ENCODE peak calls at places on chromosome 16, in four cellular contexts. One of them, this sample, is unnamed.

GRCh38 chr16:86956437-86956836 is 360.8 kb downstream of the C16orf95 start:
- DNase-seq in AG04450: no peak
- DNase-seq in anterior cingulate cortex: no peak
- DNase-seq in HFFc6: no peak
- DNase-seq in this sample: no peak

GRCh38 chr16:49698416-49698815 is 157.5 kb downstream of the ZNF423 start:
- DNase-seq in HFFc6: no peak
- DNase-seq in AG04450: no peak
- DNase-seq in anterior cingulate cortex: no peak
- DNase-seq in this sample: no peak

GRCh38 chr16:19167710-19168172 is 299 bp upstream of the SYT17 start:
- DNase-seq in AG04450: no peak
- DNase-seq in HFFc6: peak
- DNase-seq in anterior cingulate cortex: peak
- DNase-seq in this sample: no peak

GRCh38 chr16:2145843-2146242 is 2.6 kb upstream of the RAB26 start:
- DNase-seq in HFFc6: no peak
- DNase-seq in anterior cingulate cortex: no peak
- DNase-seq in AG04450: no peak
- DNase-seq in this sample: no peak

GRCh38 chr16:62406387-62406786 is 370.1 kb upstream of the CDH8 start:
- DNase-seq in AG04450: no peak
- DNase-seq in HFFc6: no peak
- DNase-seq in anterior cingulate cortex: no peak
- DNase-seq in this sample: no peak

GRCh38 chr16:85484337-85485295 is 128.5 kb upstream of the GSE1 start:
- DNase-seq in AG04450: no peak
- DNase-seq in anterior cingulate cortex: no peak
- DNase-seq in HFFc6: no peak
- DNase-seq in this sample: no peak

GRCh38 chr16:73268311-73268997 is 220.5 kb upstream of the ZFHX3 start:
- DNase-seq in HFFc6: no peak
- DNase-seq in AG04450: no peak
- DNase-seq in anterior cingulate cortex: no peak
- DNase-seq in this sample: no peak

GRCh38 chr16:17302213-17302612 is 168.5 kb downstream of the XYLT1 start:
- DNase-seq in anterior cingulate cortex: no peak
- DNase-seq in AG04450: no peak
- DNase-seq in HFFc6: no peak
- DNase-seq in this sample: no peak

GRCh38 chr16:31134091-31134571 is 1.4 kb downstream of the PRSS8 start:
- DNase-seq in HFFc6: no peak
- DNase-seq in AG04450: no peak
- DNase-seq in anterior cingulate cortex: no peak
- DNase-seq in this sample: no peak

GRCh38 chr16:73572135-73572534 is 524.2 kb upstream of the ZFHX3 start:
- DNase-seq in HFFc6: no peak
- DNase-seq in anterior cingulate cortex: no peak
- DNase-seq in AG04450: no peak
- DNase-seq in this sample: peak

GRCh38 chr16:14337303-14338191 is 266.4 kb downstream of the MRTFB start:
- DNase-seq in AG04450: no peak
- DNase-seq in anterior cingulate cortex: no peak
- DNase-seq in HFFc6: no peak
- DNase-seq in this sample: no peak

GRCh38 chr16:73254983-73255382 is 207.1 kb upstream of the ZFHX3 start:
- DNase-seq in HFFc6: no peak
- DNase-seq in AG04450: no peak
- DNase-seq in anterior cingulate cortex: no peak
- DNase-seq in this sample: peak

GRCh38 chr16:56199164-56199563 is 7.9 kb downstream of the GNAO1 start:
- DNase-seq in anterior cingulate cortex: no peak
- DNase-seq in AG04450: no peak
- DNase-seq in HFFc6: no peak
- DNase-seq in this sample: no peak

GRCh38 chr16:25110392-25110947 is 1.1 kb upstream of the LCMT1 start:
- DNase-seq in anterior cingulate cortex: no peak
- DNase-seq in HFFc6: no peak
- DNase-seq in AG04450: no peak
- DNase-seq in this sample: no peak

GRCh38 chr16:87463722-87464690 is 28.8 kb downstream of the ZCCHC14 start:
- DNase-seq in anterior cingulate cortex: no peak
- DNase-seq in HFFc6: peak
- DNase-seq in AG04450: peak
- DNase-seq in this sample: peak

GRCh38 chr16:87550510-87550961 is 51.8 kb upstream of the JPH3 start:
- DNase-seq in HFFc6: no peak
- DNase-seq in anterior cingulate cortex: peak
- DNase-seq in AG04450: no peak
- DNase-seq in this sample: no peak

GRCh38 chr16:69796285-69797118 is 34.4 kb downstream of the WWP2 start:
- DNase-seq in AG04450: peak
- DNase-seq in HFFc6: peak
- DNase-seq in anterior cingulate cortex: peak
- DNase-seq in this sample: peak

GRCh38 chr16:68592466-68593337 is 52.4 kb upstream of the CDH3 start:
- DNase-seq in AG04450: no peak
- DNase-seq in anterior cingulate cortex: no peak
- DNase-seq in HFFc6: no peak
- DNase-seq in this sample: no peak

GRCh38 chr16:10886739-10887269 is 9.8 kb downstream of the CIITA start:
- DNase-seq in AG04450: no peak
- DNase-seq in anterior cingulate cortex: no peak
- DNase-seq in HFFc6: no peak
- DNase-seq in this sample: no peak

GRCh38 chr16:3004319-3004718 is 8.4 kb upstream of the CLDN9 start:
- DNase-seq in HFFc6: no peak
- DNase-seq in AG04450: no peak
- DNase-seq in anterior cingulate cortex: no peak
- DNase-seq in this sample: peak